ENCODE peak calls at places on chromosomes 7 and 10, in seven cellular contexts. I, O, D, C, K, R and V are unnamed samples.
A peak's percentile ranks its signal among the peaks of the same experiment; 100 is the strongest.

GRCh38 chr10:44320727-44321126 is 64.2 kb downstream of the CXCL12 start:
- DNase-seq in I (no peak), O (no peak), D (no peak), C (no peak), K (no peak), R (no peak), V (no peak)

GRCh38 chr7:129376076-129376777 is 58.0 kb upstream of the STRIP2 start:
- DNase-seq in I (peak; percentile 43), O (peak; percentile 43), D (no peak), C (peak; percentile 85), K (no peak), R (no peak), V (peak; percentile 38)

GRCh38 chr10:53071505-53072125 is 299.0 kb upstream of the MBL2 start:
- DNase-seq in I (no peak), O (no peak), D (no peak), C (peak; percentile 52), K (no peak), R (no peak), V (no peak)

GRCh38 chr10:110822708-110823291 is 48.9 kb upstream of the PDCD4 start:
- DNase-seq in I (no peak), O (no peak), D (no peak), C (peak; percentile 21), K (peak; percentile 59), R (peak; percentile 59), V (peak; percentile 95)

GRCh38 chr7:82234457-82235049 is 209.0 kb downstream of the CACNA2D1 start:
- DNase-seq in I (peak; percentile 59), O (peak; percentile 72), D (no peak), C (no peak), K (peak; percentile 23), R (no peak), V (peak; percentile 53)

GRCh38 chr7:138608292-138608691 is 92.9 kb downstream of the SVOPL start:
- DNase-seq in I (peak; percentile 44), O (peak; percentile 34), D (no peak), C (no peak), K (no peak), R (no peak), V (no peak)

GRCh38 chr7:102404005-102404861 is 8.1 kb downstream of the PRKRIP1 start:
- DNase-seq in I (peak; percentile 47), O (peak; percentile 49), D (peak; percentile 49), C (peak; percentile 26), K (peak; percentile 23), R (peak; percentile 55), V (peak; percentile 86)

GRCh38 chr7:47474937-47475879 is 106.7 kb downstream of the TNS3 start:
- DNase-seq in I (peak; percentile 96), O (peak; percentile 98), D (peak; percentile 97), C (peak; percentile 93), K (no peak), R (no peak), V (peak; percentile 95)

GRCh38 chr10:23439920-23440875 is 1.3 kb downstream of the OTUD1 start:
- DNase-seq in I (peak; percentile 37), O (peak; percentile 41), D (peak; percentile 83), C (peak; percentile 42), K (peak; percentile 18), R (peak; percentile 64), V (peak; percentile 53)

GRCh38 chr7:151008143-151008510 is 16.2 kb downstream of the ATG9B start:
- DNase-seq in I (no peak), O (no peak), D (peak; percentile 74), C (no peak), K (no peak), R (no peak), V (peak; percentile 90)

GRCh38 chr7:99461221-99461620 is 4.7 kb downstream of the ATP5MF start:
- DNase-seq in I (no peak), O (no peak), D (no peak), C (no peak), K (no peak), R (no peak), V (no peak)

GRCh38 chr7:15330943-15331342 is 230.9 kb downstream of the AGMO start:
- DNase-seq in I (no peak), O (no peak), D (no peak), C (no peak), K (peak; percentile 38), R (no peak), V (no peak)

GRCh38 chr7:30032310-30033125 is 4.3 kb downstream of the PLEKHA8 start:
- DNase-seq in I (peak; percentile 82), O (peak; percentile 71), D (no peak), C (no peak), K (no peak), R (no peak), V (no peak)

GRCh38 chr7:90604383-90604782 is 8.3 kb downstream of the CDK14 start:
- DNase-seq in I (no peak), O (no peak), D (no peak), C (no peak), K (no peak), R (no peak), V (no peak)

GRCh38 chr7:28371846-28372245 is 40.5 kb upstream of the CREB5 start:
- DNase-seq in I (no peak), O (no peak), D (no peak), C (no peak), K (no peak), R (no peak), V (no peak)

GRCh38 chr10:93189959-93190358 is 116.3 kb downstream of the CYP26A1 start:
- DNase-seq in I (no peak), O (no peak), D (no peak), C (no peak), K (no peak), R (no peak), V (no peak)

GRCh38 chr10:103720328-103720963 is 134.9 kb downstream of the SH3PXD2A start:
- DNase-seq in I (peak; percentile 65), O (peak; percentile 58), D (no peak), C (no peak), K (no peak), R (no peak), V (peak; percentile 25)

GRCh38 chr7:100128602-100128963 is 1.8 kb downstream of the MBLAC1 start:
- DNase-seq in I (no peak), O (no peak), D (no peak), C (no peak), K (no peak), R (no peak), V (no peak)

GRCh38 chr10:17431871-17432311 is 22.5 kb downstream of the ST8SIA6 start:
- DNase-seq in I (peak; percentile 70), O (peak; percentile 46), D (no peak), C (no peak), K (no peak), R (peak; percentile 7), V (no peak)

GRCh38 chr7:55365103-55365679 is at the start of gene LANCL2:
- DNase-seq in I (peak; percentile 16), O (peak; percentile 40), D (no peak), C (peak; percentile 49), K (peak; percentile 57), R (no peak), V (no peak)

GRCh38 chr10:128086003-128086863 is 40.0 kb downstream of the MKI67 start:
- DNase-seq in I (no peak), O (no peak), D (no peak), C (no peak), K (no peak), R (no peak), V (no peak)

GRCh38 chr10:95241533-95241932 is 47.5 kb downstream of the ACSM6 start:
- DNase-seq in I (no peak), O (no peak), D (no peak), C (no peak), K (no peak), R (no peak), V (no peak)

GRCh38 chr10:95245425-95246055 is 45.3 kb downstream of the PDLIM1 start:
- DNase-seq in I (peak; percentile 34), O (no peak), D (no peak), C (no peak), K (no peak), R (no peak), V (no peak)

GRCh38 chr10:95242581-95243317 is 48.1 kb downstream of the PDLIM1 start:
- DNase-seq in I (peak; percentile 63), O (peak; percentile 69), D (no peak), C (no peak), K (peak; percentile 30), R (peak; percentile 57), V (peak; percentile 80)

GRCh38 chr10:95244152-95244551 is 46.7 kb downstream of the PDLIM1 start:
- DNase-seq in I (no peak), O (no peak), D (no peak), C (no peak), K (no peak), R (no peak), V (no peak)

GRCh38 chr10:95243318-95243617 is 47.5 kb downstream of the PDLIM1 start:
- DNase-seq in I (no peak), O (no peak), D (no peak), C (no peak), K (no peak), R (no peak), V (no peak)
- H3K4me1 ChIP-seq in I (peaks cover 23% of the 10 kb centered on the region), O (peaks cover 20% of the 10 kb centered on the region), D (no peaks in the 10 kb centered on the region), C (no peaks in the 10 kb centered on the region), K (no peaks in the 10 kb centered on the region), R (no peaks in the 10 kb centered on the region), V (peaks cover 4% of the 10 kb centered on the region)

GRCh38 chr10:21995557-21995956 is 8.0 kb downstream of the DNAJC1 start:
- DNase-seq in I (peak; percentile 30), O (no peak), D (no peak), C (no peak), K (no peak), R (no peak), V (no peak)
- H3K9ac ChIP-seq in I (no peak overlapping the region), O (no peak overlapping the region), D (no peak overlapping the region), C (no peak overlapping the region), K (no peak overlapping the region), R (no peak overlapping the region), V (no peak overlapping the region)

DNA sequence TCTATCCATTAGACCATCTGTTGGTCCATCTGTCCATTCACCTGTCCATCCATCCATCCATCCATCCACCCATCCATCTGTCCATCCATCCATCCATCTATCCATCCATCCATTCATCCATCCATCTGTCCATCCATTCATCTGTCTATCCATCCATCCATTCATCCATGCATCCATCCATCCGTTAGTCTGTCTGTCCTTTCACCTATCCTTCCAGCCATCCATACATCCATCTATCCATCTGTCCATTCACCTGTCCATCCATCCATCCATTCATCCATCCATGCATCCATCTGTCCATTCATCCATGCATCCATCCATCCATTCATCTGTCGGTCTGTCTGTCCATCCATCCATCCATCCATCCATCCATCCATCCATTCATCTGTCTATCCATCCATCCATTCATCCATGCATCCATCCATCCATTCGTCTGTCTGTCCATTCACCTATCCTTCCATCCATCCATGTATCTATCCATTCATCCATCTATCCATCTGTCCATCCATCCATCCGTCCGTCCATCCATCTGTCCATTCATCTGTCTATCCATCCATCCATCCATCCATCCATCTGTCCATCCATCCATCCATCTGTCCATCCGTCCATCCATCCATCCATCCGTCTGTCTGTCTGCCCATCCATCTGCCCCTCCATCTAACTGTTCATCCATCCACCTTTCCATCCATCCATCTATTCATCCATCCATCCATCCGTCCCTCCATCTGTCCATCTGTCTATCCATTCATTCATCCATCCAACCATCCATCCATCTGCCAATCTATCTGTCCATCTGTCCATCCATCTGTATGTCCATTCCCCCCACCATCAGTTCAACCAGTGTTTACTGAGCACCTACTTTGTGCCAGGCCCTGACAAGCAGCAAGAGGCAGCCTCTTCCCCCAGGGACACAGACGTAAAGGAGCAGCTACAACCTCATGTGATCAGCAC is 4.8 kb upstream of the LFNG start:
- DNase-seq in I (no peak), O (no peak), D (no peak), C (no peak), K (no peak), R (no peak), V (no peak)
- H3K4me1 ChIP-seq in I (peaks cover 23% of the 10 kb centered on the region), O (peaks cover 27% of the 10 kb centered on the region), D (no peaks in the 10 kb centered on the region), C (peaks cover 27% of the 10 kb centered on the region), K (peaks cover 58% of the 10 kb centered on the region), R (peaks cover 17% of the 10 kb centered on the region), V (peaks cover 11% of the 10 kb centered on the region)

GRCh38 chr7:11539853-11540252 is 292.1 kb downstream of the THSD7A start:
- DNase-seq in I (no peak), O (peak; percentile 29), D (no peak), C (no peak), K (no peak), R (no peak), V (no peak)
- H3K9ac ChIP-seq in I (no peak overlapping the region), O (no peak overlapping the region), D (no peak overlapping the region), C (no peak overlapping the region), K (no peak overlapping the region), R (no peak overlapping the region), V (no peak overlapping the region)